ENCODE peak calls at places on chromosomes 11 and 22, in seven cellular contexts. One of them, this sample, is unnamed.

GRCh38 chr11:28547395-28547794 is 439.2 kb downstream of the METTL15 start:
- DNase-seq in RPMI8226: no peak
- DNase-seq in T-cell: no peak
- DNase-seq in HS-5: no peak
- DNase-seq in AG04450: no peak
- DNase-seq in Calu3: no peak
- DNase-seq in substantia nigra: no peak
- DNase-seq in this sample: no peak

GRCh38 chr11:61919841-61920631 is 2.7 kb upstream of the RAB3IL1 start:
- DNase-seq in RPMI8226: peak
- DNase-seq in T-cell: no peak
- DNase-seq in HS-5: no peak
- DNase-seq in AG04450: no peak
- DNase-seq in Calu3: no peak
- DNase-seq in substantia nigra: no peak
- DNase-seq in this sample: no peak

GRCh38 chr11:109865558-109866186 is 227.5 kb upstream of the ZC3H12C start:
- DNase-seq in RPMI8226: no peak
- DNase-seq in T-cell: no peak
- DNase-seq in HS-5: no peak
- DNase-seq in AG04450: no peak
- DNase-seq in Calu3: peak
- DNase-seq in substantia nigra: no peak
- DNase-seq in this sample: no peak

GRCh38 chr11:134459246-134460043 is 47.4 kb upstream of the B3GAT1 start:
- DNase-seq in RPMI8226: no peak
- DNase-seq in T-cell: no peak
- DNase-seq in HS-5: no peak
- DNase-seq in AG04450: no peak
- DNase-seq in Calu3: no peak
- DNase-seq in substantia nigra: no peak
- DNase-seq in this sample: no peak

GRCh38 chr22:19271856-19272535 is 19.5 kb downstream of the CLTCL1 start:
- DNase-seq in RPMI8226: no peak
- DNase-seq in T-cell: no peak
- DNase-seq in HS-5: no peak
- DNase-seq in AG04450: peak
- DNase-seq in Calu3: no peak
- DNase-seq in substantia nigra: no peak
- DNase-seq in this sample: no peak

GRCh38 chr11:73321342-73322110 is 13.4 kb downstream of the ARHGEF17 start:
- DNase-seq in RPMI8226: peak
- DNase-seq in T-cell: no peak
- DNase-seq in HS-5: no peak
- DNase-seq in AG04450: no peak
- DNase-seq in Calu3: no peak
- DNase-seq in substantia nigra: no peak
- DNase-seq in this sample: no peak

GRCh38 chr22:50604256-50604580 is 3.6 kb downstream of the MAPK8IP2 start:
- DNase-seq in RPMI8226: no peak
- DNase-seq in T-cell: no peak
- DNase-seq in HS-5: no peak
- DNase-seq in AG04450: no peak
- DNase-seq in Calu3: no peak
- DNase-seq in substantia nigra: no peak
- DNase-seq in this sample: no peak

GRCh38 chr22:17157714-17158113 is 1.4 kb downstream of the HDHD5 start:
- DNase-seq in RPMI8226: no peak
- DNase-seq in T-cell: no peak
- DNase-seq in HS-5: no peak
- DNase-seq in AG04450: no peak
- DNase-seq in Calu3: no peak
- DNase-seq in substantia nigra: no peak
- DNase-seq in this sample: no peak

GRCh38 chr11:130765951-130766649 is 150.2 kb downstream of the SNX19 start:
- DNase-seq in RPMI8226: peak
- DNase-seq in T-cell: no peak
- DNase-seq in HS-5: no peak
- DNase-seq in AG04450: no peak
- DNase-seq in Calu3: no peak
- DNase-seq in substantia nigra: no peak
- DNase-seq in this sample: peak

GRCh38 chr11:32069361-32070058 is 21.4 kb upstream of the RCN1 start:
- DNase-seq in RPMI8226: peak
- DNase-seq in T-cell: no peak
- DNase-seq in HS-5: no peak
- DNase-seq in AG04450: no peak
- DNase-seq in Calu3: no peak
- DNase-seq in substantia nigra: no peak
- DNase-seq in this sample: no peak

GRCh38 chr11:133064152-133064877 is 468.0 kb downstream of the OPCML start:
- DNase-seq in RPMI8226: peak
- DNase-seq in T-cell: no peak
- DNase-seq in HS-5: no peak
- DNase-seq in AG04450: peak
- DNase-seq in Calu3: no peak
- DNase-seq in substantia nigra: no peak
- DNase-seq in this sample: peak

GRCh38 chr22:41917906-41918791 is 3.3 kb upstream of the SHISA8 start:
- DNase-seq in RPMI8226: peak
- DNase-seq in T-cell: no peak
- DNase-seq in HS-5: peak
- DNase-seq in AG04450: no peak
- DNase-seq in Calu3: peak
- DNase-seq in substantia nigra: no peak
- DNase-seq in this sample: no peak

GRCh38 chr11:6328321-6328720 is 8.0 kb upstream of the CAVIN3 start:
- DNase-seq in RPMI8226: no peak
- DNase-seq in T-cell: no peak
- DNase-seq in HS-5: no peak
- DNase-seq in AG04450: no peak
- DNase-seq in Calu3: no peak
- DNase-seq in substantia nigra: no peak
- DNase-seq in this sample: no peak

GRCh38 chr11:83051760-83052671 is 19.7 kb downstream of the RAB30 start:
- DNase-seq in RPMI8226: no peak
- DNase-seq in T-cell: no peak
- DNase-seq in HS-5: peak
- DNase-seq in AG04450: peak
- DNase-seq in Calu3: no peak
- DNase-seq in substantia nigra: no peak
- DNase-seq in this sample: no peak

GRCh38 chr11:127106142-127106541 is 105.6 kb upstream of the KIRREL3 start:
- DNase-seq in RPMI8226: no peak
- DNase-seq in T-cell: no peak
- DNase-seq in HS-5: no peak
- DNase-seq in AG04450: no peak
- DNase-seq in Calu3: peak
- DNase-seq in substantia nigra: no peak
- DNase-seq in this sample: no peak

GRCh38 chr11:99020324-99021225 is at the start of gene CNTN5:
- DNase-seq in RPMI8226: peak
- DNase-seq in T-cell: peak
- DNase-seq in HS-5: peak
- DNase-seq in AG04450: no peak
- DNase-seq in Calu3: peak
- DNase-seq in substantia nigra: no peak
- DNase-seq in this sample: peak

GRCh38 chr11:45879803-45880685 is 5.4 kb upstream of the MAPK8IP1 start:
- DNase-seq in RPMI8226: no peak
- DNase-seq in T-cell: no peak
- DNase-seq in HS-5: no peak
- DNase-seq in AG04450: no peak
- DNase-seq in Calu3: no peak
- DNase-seq in substantia nigra: no peak
- DNase-seq in this sample: no peak